ENCODE peak calls at places on chromosomes 3 and 15, in five cellular contexts. One of them, this sample, is unnamed.
A peak's percentile ranks its signal among the peaks of the same experiment; 100 is the strongest.

GRCh38 chr15:71110800-71111565 is 4.3 kb upstream of the THSD4 start:
- DNase-seq in activated CD4-positive, alpha-beta T cell treated with anti-CD3 and anti-CD28 coated beads, Interleukin-2, amount 50 U/mL, for 1 hour: no peak
- DNase-seq in activated T-cell treated with anti-CD3 and anti-CD28 coated beads, Interleukin-2, amount 50 U/mL, for 72 hours: no peak
- DNase-seq in NCI-H1092: no peak
- DNase-seq in thyroid gland: no peak
- DNase-seq in this sample: no peak

GRCh38 chr15:83248151-83248851 is 36.2 kb downstream of the BNC1 start:
- DNase-seq in activated CD4-positive, alpha-beta T cell treated with anti-CD3 and anti-CD28 coated beads, Interleukin-2, amount 50 U/mL, for 1 hour: no peak
- DNase-seq in activated T-cell treated with anti-CD3 and anti-CD28 coated beads, Interleukin-2, amount 50 U/mL, for 72 hours: peak; percentile 49
- DNase-seq in NCI-H1092: peak; percentile 17
- DNase-seq in thyroid gland: peak; percentile 4
- DNase-seq in this sample: peak; percentile 12

GRCh38 chr15:53758412-53758811 is 1.1 kb downstream of the WDR72 start:
- DNase-seq in activated CD4-positive, alpha-beta T cell treated with anti-CD3 and anti-CD28 coated beads, Interleukin-2, amount 50 U/mL, for 1 hour: no peak
- DNase-seq in activated T-cell treated with anti-CD3 and anti-CD28 coated beads, Interleukin-2, amount 50 U/mL, for 72 hours: no peak
- DNase-seq in NCI-H1092: no peak
- DNase-seq in thyroid gland: peak; percentile 68
- DNase-seq in this sample: no peak

GRCh38 chr3:13343601-13344000 is 76.5 kb downstream of the NUP210 start:
- DNase-seq in activated CD4-positive, alpha-beta T cell treated with anti-CD3 and anti-CD28 coated beads, Interleukin-2, amount 50 U/mL, for 1 hour: no peak
- DNase-seq in activated T-cell treated with anti-CD3 and anti-CD28 coated beads, Interleukin-2, amount 50 U/mL, for 72 hours: no peak
- DNase-seq in NCI-H1092: no peak
- DNase-seq in thyroid gland: no peak
- DNase-seq in this sample: no peak

GRCh38 chr3:3589715-3590130 is 209.5 kb upstream of the LRRN1 start:
- DNase-seq in activated CD4-positive, alpha-beta T cell treated with anti-CD3 and anti-CD28 coated beads, Interleukin-2, amount 50 U/mL, for 1 hour: no peak
- DNase-seq in activated T-cell treated with anti-CD3 and anti-CD28 coated beads, Interleukin-2, amount 50 U/mL, for 72 hours: no peak
- DNase-seq in NCI-H1092: no peak
- DNase-seq in thyroid gland: no peak
- DNase-seq in this sample: no peak

GRCh38 chr15:101266034-101266433 is 11.3 kb downstream of the SELENOS start:
- DNase-seq in activated CD4-positive, alpha-beta T cell treated with anti-CD3 and anti-CD28 coated beads, Interleukin-2, amount 50 U/mL, for 1 hour: no peak
- DNase-seq in activated T-cell treated with anti-CD3 and anti-CD28 coated beads, Interleukin-2, amount 50 U/mL, for 72 hours: no peak
- DNase-seq in NCI-H1092: no peak
- DNase-seq in thyroid gland: no peak
- DNase-seq in this sample: peak; percentile 23

GRCh38 chr15:64454282-64454681 is 6.1 kb upstream of the ZNF609 start:
- DNase-seq in activated CD4-positive, alpha-beta T cell treated with anti-CD3 and anti-CD28 coated beads, Interleukin-2, amount 50 U/mL, for 1 hour: no peak
- DNase-seq in activated T-cell treated with anti-CD3 and anti-CD28 coated beads, Interleukin-2, amount 50 U/mL, for 72 hours: no peak
- DNase-seq in NCI-H1092: no peak
- DNase-seq in thyroid gland: no peak
- DNase-seq in this sample: no peak

GRCh38 chr15:49188933-49189332 is 18.9 kb downstream of the GALK2 start:
- DNase-seq in activated CD4-positive, alpha-beta T cell treated with anti-CD3 and anti-CD28 coated beads, Interleukin-2, amount 50 U/mL, for 1 hour: no peak
- DNase-seq in activated T-cell treated with anti-CD3 and anti-CD28 coated beads, Interleukin-2, amount 50 U/mL, for 72 hours: no peak
- DNase-seq in NCI-H1092: no peak
- DNase-seq in thyroid gland: no peak
- DNase-seq in this sample: no peak

GRCh38 chr15:66489179-66489791 is 8.3 kb downstream of the SNAPC5 start:
- DNase-seq in activated CD4-positive, alpha-beta T cell treated with anti-CD3 and anti-CD28 coated beads, Interleukin-2, amount 50 U/mL, for 1 hour: no peak
- DNase-seq in activated T-cell treated with anti-CD3 and anti-CD28 coated beads, Interleukin-2, amount 50 U/mL, for 72 hours: no peak
- DNase-seq in NCI-H1092: no peak
- DNase-seq in thyroid gland: no peak
- DNase-seq in this sample: no peak

GRCh38 chr3:29293371-29293770 is 12.5 kb downstream of the RBMS3 start:
- DNase-seq in activated CD4-positive, alpha-beta T cell treated with anti-CD3 and anti-CD28 coated beads, Interleukin-2, amount 50 U/mL, for 1 hour: no peak
- DNase-seq in activated T-cell treated with anti-CD3 and anti-CD28 coated beads, Interleukin-2, amount 50 U/mL, for 72 hours: no peak
- DNase-seq in NCI-H1092: no peak
- DNase-seq in thyroid gland: no peak
- DNase-seq in this sample: no peak

GRCh38 chr15:100703032-100703578 is 100.7 kb downstream of the ASB7 start:
- DNase-seq in activated CD4-positive, alpha-beta T cell treated with anti-CD3 and anti-CD28 coated beads, Interleukin-2, amount 50 U/mL, for 1 hour: no peak
- DNase-seq in activated T-cell treated with anti-CD3 and anti-CD28 coated beads, Interleukin-2, amount 50 U/mL, for 72 hours: peak; percentile 67
- DNase-seq in NCI-H1092: no peak
- DNase-seq in thyroid gland: no peak
- DNase-seq in this sample: no peak

GRCh38 chr3:67940200-67940952 is 286.0 kb upstream of the SUCLG2 start:
- DNase-seq in activated CD4-positive, alpha-beta T cell treated with anti-CD3 and anti-CD28 coated beads, Interleukin-2, amount 50 U/mL, for 1 hour: no peak
- DNase-seq in activated T-cell treated with anti-CD3 and anti-CD28 coated beads, Interleukin-2, amount 50 U/mL, for 72 hours: no peak
- DNase-seq in NCI-H1092: no peak
- DNase-seq in thyroid gland: no peak
- DNase-seq in this sample: peak; percentile 61

GRCh38 chr3:190865828-190866227 is 3.3 kb upstream of the GMNC start:
- DNase-seq in activated CD4-positive, alpha-beta T cell treated with anti-CD3 and anti-CD28 coated beads, Interleukin-2, amount 50 U/mL, for 1 hour: no peak
- DNase-seq in activated T-cell treated with anti-CD3 and anti-CD28 coated beads, Interleukin-2, amount 50 U/mL, for 72 hours: no peak
- DNase-seq in NCI-H1092: no peak
- DNase-seq in thyroid gland: no peak
- DNase-seq in this sample: no peak

GRCh38 chr15:68699124-68699880 is 120.5 kb downstream of the CORO2B start:
- DNase-seq in activated CD4-positive, alpha-beta T cell treated with anti-CD3 and anti-CD28 coated beads, Interleukin-2, amount 50 U/mL, for 1 hour: no peak
- DNase-seq in activated T-cell treated with anti-CD3 and anti-CD28 coated beads, Interleukin-2, amount 50 U/mL, for 72 hours: no peak
- DNase-seq in NCI-H1092: no peak
- DNase-seq in thyroid gland: no peak
- DNase-seq in this sample: no peak

GRCh38 chr3:190326361-190326760 is 4.1 kb upstream of the CLDN1 start:
- DNase-seq in activated CD4-positive, alpha-beta T cell treated with anti-CD3 and anti-CD28 coated beads, Interleukin-2, amount 50 U/mL, for 1 hour: no peak
- DNase-seq in activated T-cell treated with anti-CD3 and anti-CD28 coated beads, Interleukin-2, amount 50 U/mL, for 72 hours: no peak
- DNase-seq in NCI-H1092: no peak
- DNase-seq in thyroid gland: no peak
- DNase-seq in this sample: no peak

GRCh38 chr3:58323795-58324674 is 8.7 kb upstream of the PXK start:
- DNase-seq in activated CD4-positive, alpha-beta T cell treated with anti-CD3 and anti-CD28 coated beads, Interleukin-2, amount 50 U/mL, for 1 hour: no peak
- DNase-seq in activated T-cell treated with anti-CD3 and anti-CD28 coated beads, Interleukin-2, amount 50 U/mL, for 72 hours: no peak
- DNase-seq in NCI-H1092: no peak
- DNase-seq in thyroid gland: no peak
- DNase-seq in this sample: no peak

GRCh38 chr3:157142315-157142714 is 17.6 kb downstream of the CCNL1 start:
- DNase-seq in activated CD4-positive, alpha-beta T cell treated with anti-CD3 and anti-CD28 coated beads, Interleukin-2, amount 50 U/mL, for 1 hour: no peak
- DNase-seq in activated T-cell treated with anti-CD3 and anti-CD28 coated beads, Interleukin-2, amount 50 U/mL, for 72 hours: no peak
- DNase-seq in NCI-H1092: no peak
- DNase-seq in thyroid gland: no peak
- DNase-seq in this sample: no peak

GRCh38 chr3:36124118-36124796 is 256.0 kb upstream of the STAC start:
- DNase-seq in activated CD4-positive, alpha-beta T cell treated with anti-CD3 and anti-CD28 coated beads, Interleukin-2, amount 50 U/mL, for 1 hour: no peak
- DNase-seq in activated T-cell treated with anti-CD3 and anti-CD28 coated beads, Interleukin-2, amount 50 U/mL, for 72 hours: no peak
- DNase-seq in NCI-H1092: peak; percentile 4
- DNase-seq in thyroid gland: no peak
- DNase-seq in this sample: no peak

GRCh38 chr3:183584246-183584913 is 28.9 kb upstream of the KLHL6 start:
- DNase-seq in activated CD4-positive, alpha-beta T cell treated with anti-CD3 and anti-CD28 coated beads, Interleukin-2, amount 50 U/mL, for 1 hour: no peak
- DNase-seq in activated T-cell treated with anti-CD3 and anti-CD28 coated beads, Interleukin-2, amount 50 U/mL, for 72 hours: no peak
- DNase-seq in NCI-H1092: no peak
- DNase-seq in thyroid gland: no peak
- DNase-seq in this sample: no peak

GRCh38 chr3:184786271-184787010 is 25.5 kb upstream of the VPS8 start:
- DNase-seq in activated CD4-positive, alpha-beta T cell treated with anti-CD3 and anti-CD28 coated beads, Interleukin-2, amount 50 U/mL, for 1 hour: no peak
- DNase-seq in activated T-cell treated with anti-CD3 and anti-CD28 coated beads, Interleukin-2, amount 50 U/mL, for 72 hours: no peak
- DNase-seq in NCI-H1092: no peak
- DNase-seq in thyroid gland: peak; percentile 19
- DNase-seq in this sample: peak; percentile 65

GRCh38 chr3:187955076-187955952 is 198.6 kb upstream of the LPP start:
- DNase-seq in activated CD4-positive, alpha-beta T cell treated with anti-CD3 and anti-CD28 coated beads, Interleukin-2, amount 50 U/mL, for 1 hour: no peak
- DNase-seq in activated T-cell treated with anti-CD3 and anti-CD28 coated beads, Interleukin-2, amount 50 U/mL, for 72 hours: no peak
- DNase-seq in NCI-H1092: no peak
- DNase-seq in thyroid gland: peak; percentile 31
- DNase-seq in this sample: peak; percentile 9

GRCh38 chr3:47022540-47023161 is 43.2 kb downstream of the NBEAL2 start:
- DNase-seq in activated CD4-positive, alpha-beta T cell treated with anti-CD3 and anti-CD28 coated beads, Interleukin-2, amount 50 U/mL, for 1 hour: no peak
- DNase-seq in activated T-cell treated with anti-CD3 and anti-CD28 coated beads, Interleukin-2, amount 50 U/mL, for 72 hours: no peak
- DNase-seq in NCI-H1092: peak; percentile 46
- DNase-seq in thyroid gland: peak; percentile 79
- DNase-seq in this sample: no peak

GRCh38 chr3:8183627-8184026 is 318.0 kb upstream of the LMCD1 start:
- DNase-seq in activated CD4-positive, alpha-beta T cell treated with anti-CD3 and anti-CD28 coated beads, Interleukin-2, amount 50 U/mL, for 1 hour: no peak
- DNase-seq in activated T-cell treated with anti-CD3 and anti-CD28 coated beads, Interleukin-2, amount 50 U/mL, for 72 hours: no peak
- DNase-seq in NCI-H1092: no peak
- DNase-seq in thyroid gland: no peak
- DNase-seq in this sample: peak; percentile 6

GRCh38 chr3:30988774-30989173 is 94.3 kb upstream of the GADL1 start:
- DNase-seq in activated CD4-positive, alpha-beta T cell treated with anti-CD3 and anti-CD28 coated beads, Interleukin-2, amount 50 U/mL, for 1 hour: no peak
- DNase-seq in activated T-cell treated with anti-CD3 and anti-CD28 coated beads, Interleukin-2, amount 50 U/mL, for 72 hours: no peak
- DNase-seq in NCI-H1092: no peak
- DNase-seq in thyroid gland: no peak
- DNase-seq in this sample: no peak

GRCh38 chr3:73839032-73839431 is 214.3 kb upstream of the PDZRN3 start:
- DNase-seq in activated CD4-positive, alpha-beta T cell treated with anti-CD3 and anti-CD28 coated beads, Interleukin-2, amount 50 U/mL, for 1 hour: no peak
- DNase-seq in activated T-cell treated with anti-CD3 and anti-CD28 coated beads, Interleukin-2, amount 50 U/mL, for 72 hours: no peak
- DNase-seq in NCI-H1092: no peak
- DNase-seq in thyroid gland: no peak
- DNase-seq in this sample: no peak